ENCODE peak calls at places on chromosomes 6 and 20, in four cellular contexts. Y is SK-N-SH, Z is WTC11, F is K562. S is an unnamed sample.

GRCh38 chr6:50271266-50271665 is 221.5 kb upstream of the DEFB112 start:
- DNase-seq in Y (no peak), Z (no peak), F (no peak), S (no peak)

GRCh38 chr6:170026272-170027110 is 264.4 kb downstream of the DLL1 start:
- DNase-seq in Y (no peak), Z (no peak), F (no peak), S (no peak)

GRCh38 chr6:163818719-163819118 is 404.2 kb downstream of the QKI start:
- DNase-seq in Y (no peak), Z (no peak), F (no peak), S (no peak)

GRCh38 chr6:46234700-46235099 is 63.9 kb upstream of the ENPP5 start:
- DNase-seq in Y (no peak), Z (no peak), F (no peak), S (no peak)

GRCh38 chr20:59063358-59064213 is 21.0 kb upstream of the PRELID3B start:
- DNase-seq in Y (peak), Z (no peak), F (no peak), S (no peak)

GRCh38 chr6:29708432-29709177 is 14.6 kb upstream of the HLA-F start:
- DNase-seq in Y (no peak), Z (no peak), F (no peak), S (no peak)

GRCh38 chr20:57250607-57251343 is 15.7 kb downstream of the BMP7 start:
- DNase-seq in Y (peak), Z (no peak), F (no peak), S (no peak)

GRCh38 chr6:27757307-27757706 is 154.9 kb downstream of the OR2B2 start:
- DNase-seq in Y (no peak), Z (peak), F (peak), S (no peak)

GRCh38 chr6:167782698-167783517 is 43.8 kb upstream of the AFDN start:
- DNase-seq in Y (no peak), Z (no peak), F (no peak), S (no peak)

GRCh38 chr6:50654155-50654554 is 59.2 kb upstream of the TFAP2D start:
- DNase-seq in Y (no peak), Z (no peak), F (no peak), S (no peak)

GRCh38 chr6:14922706-14923105 is 323.2 kb upstream of the JARID2 start:
- DNase-seq in Y (no peak), Z (no peak), F (no peak), S (no peak)

GRCh38 chr6:14922306-14922705 is 323.6 kb upstream of the JARID2 start:
- DNase-seq in Y (peak), Z (peak), F (no peak), S (no peak)

GRCh38 chr6:14921878-14922277 is 324.0 kb upstream of the JARID2 start:
- DNase-seq in Y (no peak), Z (no peak), F (no peak), S (no peak)

GRCh38 chr6:14919038-14919437 is 326.8 kb upstream of the JARID2 start:
- DNase-seq in Y (no peak), Z (no peak), F (no peak), S (no peak)

GRCh38 chr6:14921170-14921569 is 324.7 kb upstream of the JARID2 start:
- DNase-seq in Y (no peak), Z (no peak), F (no peak), S (no peak)
- TF ChIP-seq TEAD4 in Y (no peak), Z (no peak), F (no peak), S (no peak)

DNA sequence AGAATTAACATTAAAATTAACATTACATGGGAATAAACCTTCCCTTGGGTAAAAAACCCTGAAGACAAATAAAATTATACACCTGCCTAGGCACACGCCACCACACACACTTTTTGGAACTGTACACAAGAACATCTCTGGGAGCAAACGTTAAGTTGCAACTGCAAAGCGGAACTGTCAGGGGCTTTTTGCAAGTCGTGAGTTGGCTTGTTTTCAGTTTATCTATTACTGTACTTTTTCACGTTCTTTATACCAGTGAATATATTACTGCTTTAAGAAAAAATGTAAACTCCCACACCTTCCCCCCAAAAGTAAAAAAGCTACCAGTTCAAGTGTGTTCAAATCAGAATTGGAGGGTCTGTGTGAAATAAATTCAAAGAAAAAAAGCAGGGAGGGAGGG is 65.5 kb upstream of the NFATC2 start:
- DNase-seq in Y (no peak), Z (no peak), F (no peak), S (no peak)
- TF ChIP-seq TEAD4 in Y (no peak), Z (no peak), F (no peak), S (no peak)

GRCh38 chr6:148577687-148578488 is 168.9 kb upstream of the UST start:
- DNase-seq in Y (peak), Z (peak), F (peak), S (peak)
- TF ChIP-seq TEAD4 in Y (no peak), Z (no peak), F (no peak), S (no peak)

GRCh38 chr6:38266921-38267354 is 372.8 kb downstream of the BTBD9 start:
- DNase-seq in Y (peak), Z (no peak), F (no peak), S (no peak)
- TF ChIP-seq TEAD4 in Y (no peak), Z (no peak), F (no peak), S (no peak)

S was measured in H1.